ENCODE peak calls at places on chromosomes 2 and 18, in eight cellular contexts. One of them, this sample, is unnamed. For H3K4me1 and H3K9me3, the result is how much of the 10 kb centered on the place peaks cover.

GRCh38 chr2:215685218-215685962 is 249.5 kb upstream of the FN1 start:
- DNase-seq in A549: no peak
- DNase-seq in ovary: no peak
- DNase-seq in spleen: no peak
- DNase-seq in esophagus squamous epithelium: no peak
- DNase-seq in sigmoid colon: no peak
- DNase-seq in heart left ventricle: no peak
- DNase-seq in Peyer's patch: no peak
- DNase-seq in this sample: no peak

GRCh38 chr2:190110699-190111098 is 48.2 kb upstream of the MSTN start:
- DNase-seq in spleen: no peak
- DNase-seq in heart left ventricle: no peak
- DNase-seq in esophagus squamous epithelium: no peak
- DNase-seq in Peyer's patch: no peak
- DNase-seq in A549: no peak
- DNase-seq in sigmoid colon: no peak
- DNase-seq in ovary: no peak
- DNase-seq in this sample: no peak

GRCh38 chr2:143545059-143545458 is 415.8 kb downstream of the ARHGAP15 start:
- DNase-seq in esophagus squamous epithelium: no peak
- DNase-seq in A549: no peak
- DNase-seq in ovary: no peak
- DNase-seq in heart left ventricle: no peak
- DNase-seq in sigmoid colon: no peak
- DNase-seq in Peyer's patch: no peak
- DNase-seq in spleen: no peak
- DNase-seq in this sample: no peak

GRCh38 chr2:237475704-237476107 is 11.3 kb upstream of the MLPH start:
- DNase-seq in spleen: no peak
- DNase-seq in Peyer's patch: no peak
- DNase-seq in ovary: no peak
- DNase-seq in heart left ventricle: no peak
- DNase-seq in A549: peak
- DNase-seq in esophagus squamous epithelium: no peak
- DNase-seq in sigmoid colon: no peak
- DNase-seq in this sample: no peak

GRCh38 chr2:4903676-4904348 is 788.4 kb upstream of the SOX11 start:
- DNase-seq in esophagus squamous epithelium: no peak
- DNase-seq in spleen: no peak
- DNase-seq in ovary: no peak
- DNase-seq in sigmoid colon: no peak
- DNase-seq in heart left ventricle: no peak
- DNase-seq in A549: no peak
- DNase-seq in Peyer's patch: no peak
- DNase-seq in this sample: no peak

GRCh38 chr2:40625849-40626248 is 174.0 kb upstream of the SLC8A1 start:
- DNase-seq in sigmoid colon: no peak
- DNase-seq in spleen: no peak
- DNase-seq in A549: no peak
- DNase-seq in heart left ventricle: no peak
- DNase-seq in Peyer's patch: no peak
- DNase-seq in ovary: no peak
- DNase-seq in esophagus squamous epithelium: no peak
- DNase-seq in this sample: no peak

GRCh38 chr2:24164416-24164973 is 10.4 kb upstream of the FAM228A start:
- DNase-seq in heart left ventricle: no peak
- DNase-seq in ovary: no peak
- DNase-seq in sigmoid colon: no peak
- DNase-seq in spleen: no peak
- DNase-seq in A549: peak
- DNase-seq in esophagus squamous epithelium: no peak
- DNase-seq in Peyer's patch: no peak
- DNase-seq in this sample: no peak

GRCh38 chr2:182463760-182464159 is 36.9 kb upstream of the PDE1A start:
- DNase-seq in sigmoid colon: no peak
- DNase-seq in ovary: no peak
- DNase-seq in esophagus squamous epithelium: no peak
- DNase-seq in A549: no peak
- DNase-seq in heart left ventricle: peak
- DNase-seq in Peyer's patch: no peak
- DNase-seq in spleen: no peak
- DNase-seq in this sample: no peak

GRCh38 chr2:30226144-30227032 is 4.9 kb upstream of the LBH start:
- DNase-seq in ovary: no peak
- DNase-seq in A549: no peak
- DNase-seq in sigmoid colon: peak
- DNase-seq in esophagus squamous epithelium: no peak
- DNase-seq in heart left ventricle: no peak
- DNase-seq in Peyer's patch: no peak
- DNase-seq in spleen: no peak
- DNase-seq in this sample: no peak

GRCh38 chr2:144683063-144683740 is 163.3 kb upstream of the ZEB2 start:
- DNase-seq in Peyer's patch: no peak
- DNase-seq in sigmoid colon: no peak
- DNase-seq in ovary: no peak
- DNase-seq in A549: no peak
- DNase-seq in heart left ventricle: no peak
- DNase-seq in esophagus squamous epithelium: no peak
- DNase-seq in spleen: no peak
- DNase-seq in this sample: no peak
- H3K4me1 ChIP-seq in Peyer's patch: under half
- H3K4me1 ChIP-seq in sigmoid colon: under half
- H3K4me1 ChIP-seq in ovary: under half
- H3K4me1 ChIP-seq in A549: under half
- H3K4me1 ChIP-seq in heart left ventricle: under half
- H3K4me1 ChIP-seq in esophagus squamous epithelium: under half
- H3K4me1 ChIP-seq in spleen: under half
- H3K4me1 ChIP-seq in this sample: under half

GRCh38 chr2:55914786-55915185 is 8.8 kb downstream of the EFEMP1 start:
- DNase-seq in heart left ventricle: no peak
- DNase-seq in spleen: no peak
- DNase-seq in sigmoid colon: no peak
- DNase-seq in Peyer's patch: no peak
- DNase-seq in esophagus squamous epithelium: no peak
- DNase-seq in ovary: no peak
- DNase-seq in A549: no peak
- DNase-seq in this sample: no peak
- TF ChIP-seq POLR2A in heart left ventricle: no peak
- TF ChIP-seq POLR2A in spleen: no peak
- TF ChIP-seq POLR2A in sigmoid colon: no peak
- TF ChIP-seq POLR2A in Peyer's patch: no peak
- TF ChIP-seq POLR2A in esophagus squamous epithelium: no peak
- TF ChIP-seq POLR2A in ovary: no peak
- TF ChIP-seq POLR2A in A549: no peak
- TF ChIP-seq POLR2A in this sample: no peak

GRCh38 chr2:348517-348916 is 60.6 kb upstream of the ALKAL2 start:
- DNase-seq in sigmoid colon: no peak
- DNase-seq in esophagus squamous epithelium: no peak
- DNase-seq in Peyer's patch: no peak
- DNase-seq in heart left ventricle: no peak
- DNase-seq in A549: no peak
- DNase-seq in ovary: no peak
- DNase-seq in spleen: no peak
- DNase-seq in this sample: no peak
- H3K9me3 ChIP-seq in sigmoid colon: under half
- H3K9me3 ChIP-seq in esophagus squamous epithelium: under half
- H3K9me3 ChIP-seq in Peyer's patch: under half
- H3K9me3 ChIP-seq in heart left ventricle: under half
- H3K9me3 ChIP-seq in A549: under half
- H3K9me3 ChIP-seq in ovary: under half
- H3K9me3 ChIP-seq in spleen: under half
- H3K9me3 ChIP-seq in this sample: under half

GRCh38 chr18:51490860-51491259 is 293.4 kb upstream of the MEX3C start:
- DNase-seq in A549: no peak
- DNase-seq in ovary: no peak
- DNase-seq in spleen: no peak
- DNase-seq in esophagus squamous epithelium: no peak
- DNase-seq in Peyer's patch: no peak
- DNase-seq in heart left ventricle: no peak
- DNase-seq in sigmoid colon: no peak
- DNase-seq in this sample: no peak

GRCh38 chr18:51486735-51487366 is 289.4 kb upstream of the MEX3C start:
- DNase-seq in sigmoid colon: no peak
- DNase-seq in esophagus squamous epithelium: no peak
- DNase-seq in heart left ventricle: no peak
- DNase-seq in Peyer's patch: no peak
- DNase-seq in ovary: no peak
- DNase-seq in spleen: no peak
- DNase-seq in A549: no peak
- DNase-seq in this sample: no peak

GRCh38 chr18:51490417-51490816 is 292.9 kb upstream of the MEX3C start:
- DNase-seq in spleen: no peak
- DNase-seq in heart left ventricle: no peak
- DNase-seq in Peyer's patch: no peak
- DNase-seq in ovary: no peak
- DNase-seq in sigmoid colon: no peak
- DNase-seq in A549: no peak
- DNase-seq in esophagus squamous epithelium: no peak
- DNase-seq in this sample: no peak

GRCh38 chr18:51491678-51492372 is 294.3 kb upstream of the MEX3C start:
- DNase-seq in Peyer's patch: no peak
- DNase-seq in A549: no peak
- DNase-seq in esophagus squamous epithelium: no peak
- DNase-seq in sigmoid colon: no peak
- DNase-seq in ovary: no peak
- DNase-seq in heart left ventricle: no peak
- DNase-seq in spleen: no peak
- DNase-seq in this sample: no peak
- H3K4me1 ChIP-seq in Peyer's patch: under half
- H3K4me1 ChIP-seq in A549: under half
- H3K4me1 ChIP-seq in esophagus squamous epithelium: under half
- H3K4me1 ChIP-seq in sigmoid colon: under half
- H3K4me1 ChIP-seq in ovary: under half
- H3K4me1 ChIP-seq in heart left ventricle: under half
- H3K4me1 ChIP-seq in spleen: under half
- H3K4me1 ChIP-seq in this sample: under half

GRCh38 chr2:240250985-240251847 is 110.8 kb upstream of the OTOS start:
- DNase-seq in heart left ventricle: peak
- DNase-seq in esophagus squamous epithelium: no peak
- DNase-seq in spleen: peak
- DNase-seq in Peyer's patch: peak
- DNase-seq in sigmoid colon: peak
- DNase-seq in A549: peak
- DNase-seq in ovary: peak
- DNase-seq in this sample: peak
- TF ChIP-seq POLR2A in heart left ventricle: no peak
- TF ChIP-seq POLR2A in esophagus squamous epithelium: no peak
- TF ChIP-seq POLR2A in spleen: no peak
- TF ChIP-seq POLR2A in Peyer's patch: no peak
- TF ChIP-seq POLR2A in sigmoid colon: no peak
- TF ChIP-seq POLR2A in A549: peak
- TF ChIP-seq POLR2A in ovary: peak
- TF ChIP-seq POLR2A in this sample: no peak

This sample was measured in vagina.